ENCODE peak calls at places on chromosomes 6 and 20, in ten cellular contexts. J is lower leg skin; O is cardiac fibroblast; H is neural crest cell; U is NCI-H446; F is adrenal gland; N is skeletal muscle cell; Q is transverse colon; E is CD4-positive, CD25-positive, alpha-beta regulatory T cell; D is GM23248. Y is an unnamed sample.

GRCh38 chr6:12233693-12234551 is 56.2 kb upstream of the EDN1 start:
- DNase-seq in J (peak), O (peak), H (peak), U (peak), F (peak), N (peak), Q (peak), E (peak), D (peak), Y (peak)

GRCh38 chr6:496649-497048 is 105.1 kb downstream of the IRF4 start:
- DNase-seq in J (no peak), O (no peak), H (no peak), U (no peak), F (no peak), N (no peak), Q (no peak), E (no peak), D (no peak), Y (no peak)

GRCh38 chr6:159760602-159761057 is 1.2 kb upstream of the ACAT2 start:
- DNase-seq in J (no peak), O (peak), H (no peak), U (no peak), F (no peak), N (peak), Q (no peak), E (no peak), D (peak), Y (no peak)

GRCh38 chr6:167993169-167993568 is 4.3 kb upstream of the KIF25 start:
- DNase-seq in J (peak), O (peak), H (no peak), U (no peak), F (no peak), N (no peak), Q (no peak), E (no peak), D (no peak), Y (no peak)

GRCh38 chr20:62895539-62895938 is 30.8 kb downstream of the DIDO1 start:
- DNase-seq in J (no peak), O (no peak), H (no peak), U (no peak), F (no peak), N (no peak), Q (no peak), E (no peak), D (no peak), Y (no peak)

GRCh38 chr6:37324131-37325033 is 29.4 kb upstream of the RNF8 start:
- DNase-seq in J (no peak), O (no peak), H (no peak), U (no peak), F (no peak), N (no peak), Q (no peak), E (no peak), D (peak), Y (no peak)

GRCh38 chr6:43669050-43669921 is 18.3 kb downstream of the MRPS18A start:
- DNase-seq in J (no peak), O (peak), H (no peak), U (no peak), F (peak), N (peak), Q (no peak), E (no peak), D (peak), Y (peak)

GRCh38 chr6:77055711-77056110 is 407.6 kb downstream of the HTR1B start:
- DNase-seq in J (no peak), O (no peak), H (no peak), U (no peak), F (no peak), N (no peak), Q (no peak), E (no peak), D (no peak), Y (no peak)

GRCh38 chr6:128655978-128656498 is 135.6 kb upstream of the PTPRK start:
- DNase-seq in J (no peak), O (peak), H (no peak), U (no peak), F (no peak), N (peak), Q (no peak), E (no peak), D (peak), Y (no peak)

GRCh38 chr6:158377866-158378265 is 65.6 kb downstream of the TULP4 start:
- DNase-seq in J (no peak), O (peak), H (no peak), U (no peak), F (no peak), N (peak), Q (no peak), E (no peak), D (peak), Y (peak)

GRCh38 chr20:24943196-24943595 is 5.9 kb upstream of the CST7 start:
- DNase-seq in J (no peak), O (no peak), H (no peak), U (no peak), F (no peak), N (no peak), Q (no peak), E (no peak), D (no peak), Y (no peak)

GRCh38 chr6:35686873-35687557 is 1.7 kb downstream of the FKBP5 start:
- DNase-seq in J (no peak), O (no peak), H (no peak), U (no peak), F (no peak), N (no peak), Q (no peak), E (no peak), D (no peak), Y (no peak)